ENCODE peak calls at places on chromosomes 11 and 22, in ten cellular contexts. K is NCI-H1105; J is astrocyte of the cerebellum; Z is breast epithelium; W is left lung; C is midbrain; M is activated CD4-positive, alpha-beta T cell treated with anti-CD3 and anti-CD28 coated beads, Interleukin-2, amount 50 U/mL, for 4 hours; O is small intestine; X is stimulated activated CD4-positive, alpha-beta T cell treated with anti-CD3 and anti-CD28 coated beads, Interleukin-2, amount 100 ng/mL, for 24 hours; U is NCI-H460. N is an unnamed sample.
A peak's percentile ranks its signal among the peaks of the same experiment; 100 is the strongest.

GRCh38 chr22:50530280-50530856 is 556 bp upstream of the TYMP start:
- DNase-seq in J (no peak), K (no peak), W (peak; percentile 91), U (peak; percentile 73), M (peak; percentile 42), X (peak; percentile 69), C (no peak), Z (peak; percentile 77), O (peak; percentile 87), N (no peak)

GRCh38 chr22:19754701-19755144 is 5.9 kb upstream of the TBX1 start:
- DNase-seq in M (no peak), W (no peak), X (no peak), J (no peak), C (no peak), U (no peak), K (no peak), Z (no peak), O (no peak), N (no peak)

GRCh38 chr22:49295465-49295743 is 532.3 kb downstream of the BRD1 start:
- DNase-seq in Z (peak; percentile 8), O (no peak), J (no peak), X (no peak), C (no peak), W (peak; percentile 23), K (peak; percentile 89), U (no peak), M (no peak), N (no peak)

GRCh38 chr11:65780770-65781151 is at the start of gene AP5B1:
- DNase-seq in M (peak; percentile 65), O (peak; percentile 75), J (no peak), X (peak; percentile 72), W (no peak), C (peak; percentile 35), U (peak; percentile 48), Z (peak; percentile 58), K (peak; percentile 38), N (no peak)

GRCh38 chr22:25702046-25702445 is 39.9 kb upstream of the MYO18B start:
- DNase-seq in X (no peak), W (no peak), K (peak; percentile 5), U (no peak), O (peak; percentile 5), C (peak; percentile 40), M (no peak), J (peak; percentile 20), Z (no peak), N (no peak)

GRCh38 chr11:105244157-105244820 is 104.7 kb upstream of the CARD18 start:
- DNase-seq in W (no peak), O (no peak), K (no peak), C (no peak), U (peak; percentile 60), J (peak; percentile 82), X (no peak), Z (no peak), M (no peak), N (peak; percentile 57)

GRCh38 chr22:44621401-44622146 is 80.4 kb upstream of the PRR5 start:
- DNase-seq in C (no peak), W (no peak), M (no peak), U (no peak), K (no peak), Z (no peak), O (no peak), J (no peak), X (no peak), N (no peak)

GRCh38 chr11:85823816-85824215 is 12.9 kb upstream of the SYTL2 start:
- DNase-seq in K (no peak), W (no peak), O (peak; percentile 67), J (no peak), Z (no peak), X (peak; percentile 49), C (no peak), M (peak; percentile 32), U (no peak), N (no peak)

GRCh38 chr11:128775513-128775912 is 81.6 kb downstream of the FLI1 start:
- DNase-seq in K (no peak), Z (no peak), X (no peak), U (no peak), W (no peak), O (no peak), M (no peak), J (no peak), C (no peak), N (no peak)

GRCh38 chr11:42524534-42525227 is 787.1 kb upstream of the API5 start:
- DNase-seq in K (peak; percentile 92), O (peak; percentile 75), M (no peak), U (peak; percentile 47), W (no peak), C (peak; percentile 84), Z (peak; percentile 24), X (no peak), J (peak; percentile 46), N (no peak)

GRCh38 chr11:28146123-28146751 is 38.0 kb downstream of the METTL15 start:
- DNase-seq in O (no peak), M (no peak), C (no peak), J (peak; percentile 85), X (no peak), W (no peak), Z (no peak), U (peak; percentile 39), K (no peak), N (peak; percentile 81)

GRCh38 chr11:6319879-6320410 is 356 bp downstream of the CAVIN3 start:
- DNase-seq in M (no peak), C (no peak), Z (peak; percentile 85), K (no peak), X (peak; percentile 40), O (peak; percentile 59), U (peak; percentile 55), J (peak; percentile 53), W (peak; percentile 95), N (peak; percentile 95)

GRCh38 chr11:69304258-69304657 is 10.3 kb downstream of the MYEOV start:
- DNase-seq in J (no peak), W (no peak), Z (no peak), U (no peak), C (no peak), O (no peak), X (no peak), K (no peak), M (no peak), N (no peak)

GRCh38 chr22:36367479-36367878 is 20.3 kb downstream of the MYH9 start:
- DNase-seq in O (no peak), U (no peak), K (no peak), J (no peak), C (no peak), W (no peak), X (no peak), M (no peak), Z (peak; percentile 35), N (no peak)

GRCh38 chr11:3169235-3169951 is 4.3 kb upstream of the OSBPL5 start:
- DNase-seq in X (no peak), W (peak; percentile 59), M (no peak), U (peak; percentile 6), Z (peak; percentile 41), C (no peak), O (peak; percentile 12), J (no peak), K (no peak), N (peak; percentile 31)

GRCh38 chr22:41397143-41397811 is 15.5 kb downstream of the TEF start:
- DNase-seq in J (no peak), X (no peak), U (no peak), M (no peak), Z (no peak), W (no peak), C (no peak), K (no peak), O (peak; percentile 66), N (no peak)

GRCh38 chr11:30585067-30585891 is 874 bp downstream of the MPPED2 start:
- DNase-seq in W (no peak), K (no peak), J (no peak), U (no peak), M (no peak), O (no peak), C (no peak), Z (peak; percentile 32), X (no peak), N (no peak)

GRCh38 chr22:46931881-46932280 is 169.4 kb downstream of the TBC1D22A start:
- DNase-seq in O (no peak), U (no peak), K (no peak), X (no peak), M (no peak), C (no peak), J (peak; percentile 18), W (no peak), Z (no peak), N (no peak)

GRCh38 chr11:415640-416041 is 842 bp upstream of the SIGIRR start:
- DNase-seq in J (no peak), C (no peak), W (no peak), K (no peak), O (no peak), M (no peak), Z (no peak), X (no peak), U (no peak), N (no peak)

GRCh38 chr11:108097179-108097578 is 24.2 kb upstream of the ACAT1 start:
- DNase-seq in Z (no peak), C (no peak), J (no peak), K (no peak), W (no peak), U (no peak), M (no peak), X (no peak), O (peak; percentile 15), N (no peak)

GRCh38 chr11:131441398-131441797 is 71.0 kb downstream of the NTM start:
- DNase-seq in C (no peak), O (no peak), J (no peak), X (no peak), U (no peak), M (no peak), K (no peak), Z (no peak), W (no peak), N (no peak)

GRCh38 chr11:504053-504993 is 2.7 kb downstream of the RNH1 start:
- DNase-seq in K (no peak), Z (no peak), U (no peak), J (no peak), M (no peak), C (no peak), W (no peak), X (no peak), O (no peak), N (no peak)

GRCh38 chr11:121933294-121933693 is 182.7 kb downstream of the BLID start:
- DNase-seq in U (no peak), J (no peak), K (no peak), O (no peak), C (no peak), X (no peak), M (no peak), W (no peak), Z (no peak), N (no peak)

GRCh38 chr22:40094449-40094848 is 83.3 kb upstream of the TNRC6B start:
- DNase-seq in X (no peak), C (no peak), J (no peak), M (no peak), W (no peak), Z (no peak), U (no peak), K (no peak), O (peak; percentile 50), N (no peak)

GRCh38 chr11:65334696-65335295 is 1.1 kb downstream of the DPF2 start:
- DNase-seq in U (no peak), C (no peak), X (no peak), W (no peak), K (no peak), J (no peak), O (no peak), M (no peak), Z (no peak), N (no peak)

N was measured in HS-27A.